ENCODE peak calls at places on chromosomes 11 and 22, in five cellular contexts. D is substantia nigra, S is right atrium auricular region, V is IMR-90, Y is caudate nucleus. I is an unnamed sample.
A peak's percentile ranks its signal among the peaks of the same experiment; 100 is the strongest.

GRCh38 chr11:20444537-20444936 is 57.0 kb downstream of the PRMT3 start:
- DNase-seq in V (no peak), Y (no peak), S (no peak), D (no peak), I (no peak)

GRCh38 chr22:32717337-32718240 is 83.9 kb upstream of the TIMP3 start:
- DNase-seq in Y (no peak), S (no peak), D (no peak), V (peak; percentile 84), I (no peak)

GRCh38 chr11:43928721-43929120 is 13.7 kb upstream of the C11orf96 start:
- DNase-seq in S (no peak), D (no peak), V (no peak), Y (no peak), I (no peak)

GRCh38 chr11:74086242-74086884 is 77.5 kb upstream of the UCP3 start:
- DNase-seq in Y (no peak), V (no peak), D (no peak), S (no peak), I (no peak)

GRCh38 chr11:131686836-131687235 is 316.4 kb downstream of the NTM start:
- DNase-seq in V (no peak), D (no peak), S (no peak), Y (no peak), I (no peak)

GRCh38 chr11:17314232-17314547 is 37.4 kb upstream of the NCR3LG1 start:
- DNase-seq in Y (no peak), S (no peak), D (no peak), V (peak; percentile 94), I (no peak)

GRCh38 chr11:120667281-120667680 is 155.7 kb downstream of the GRIK4 start:
- DNase-seq in Y (peak; percentile 65), V (no peak), D (no peak), S (no peak), I (no peak)

GRCh38 chr11:78417175-78417887 is at the start of gene GAB2:
- DNase-seq in V (no peak), D (peak; percentile 65), S (no peak), Y (no peak), I (no peak)

GRCh38 chr11:30107899-30108298 is 91.1 kb upstream of the KCNA4 start:
- DNase-seq in D (no peak), Y (peak; percentile 62), S (no peak), V (peak; percentile 62), I (no peak)

GRCh38 chr11:6405039-6405667 is 13.7 kb downstream of the APBB1 start:
- DNase-seq in D (no peak), Y (peak; percentile 90), V (no peak), S (no peak), I (no peak)

GRCh38 chr11:60849641-60850520 is 5.9 kb downstream of the PTGDR2 start:
- DNase-seq in S (no peak), D (no peak), Y (no peak), V (no peak), I (no peak)

GRCh38 chr11:60852639-60853468 is 2.9 kb downstream of the PTGDR2 start:
- DNase-seq in Y (no peak), D (no peak), S (no peak), V (no peak), I (no peak)

GRCh38 chr11:60853469-60853950 is 2.2 kb downstream of the PTGDR2 start:
- DNase-seq in V (no peak), S (no peak), Y (no peak), D (no peak), I (no peak)

GRCh38 chr11:60852060-60852638 is 3.6 kb downstream of the PTGDR2 start:
- DNase-seq in D (no peak), V (no peak), S (no peak), Y (no peak), I (no peak)

GRCh38 chr11:60851327-60852059 is 4.3 kb downstream of the PTGDR2 start:
- DNase-seq in Y (no peak), S (no peak), V (no peak), D (no peak), I (no peak)
- H3K27ac ChIP-seq in Y (no peak overlapping the region), S (no peak overlapping the region), V (no peak overlapping the region), D (no peak overlapping the region), I (no peak overlapping the region)

DNA sequence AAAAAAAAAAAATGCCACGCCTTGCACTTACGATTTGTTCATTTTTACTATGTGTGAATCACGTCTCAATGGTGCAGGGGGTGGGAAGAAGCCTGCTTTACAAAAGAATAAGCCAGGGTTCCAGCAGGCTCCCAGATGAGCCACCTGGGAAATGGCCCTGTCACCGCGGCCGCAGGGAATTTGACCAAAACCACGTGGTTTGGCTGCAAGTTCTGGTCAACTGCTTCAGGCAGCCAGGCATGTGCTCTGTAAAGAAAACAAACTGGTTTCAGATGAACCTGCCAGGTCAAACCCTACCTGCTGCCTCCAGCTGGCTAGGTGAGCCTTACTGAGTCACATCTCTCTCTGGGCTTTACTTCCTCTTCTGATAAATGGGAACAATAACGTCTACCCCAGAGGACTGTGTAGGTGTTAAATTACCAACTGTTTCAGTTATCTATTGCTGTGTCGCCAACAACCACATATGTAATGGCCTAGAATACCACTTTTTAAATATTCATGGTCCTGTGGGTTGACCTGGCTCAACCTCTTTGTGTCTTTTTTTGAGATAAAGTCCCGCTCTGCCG is 30.5 kb upstream of the GCAT start:
- DNase-seq in Y (no peak), S (no peak), V (peak; percentile 94), D (no peak), I (no peak)
- H3K27ac ChIP-seq in Y (no peak overlapping the region), S (no peak overlapping the region), V (peak overlapping the region; percentile 33), D (no peak overlapping the region), I (no peak overlapping the region)

DNA sequence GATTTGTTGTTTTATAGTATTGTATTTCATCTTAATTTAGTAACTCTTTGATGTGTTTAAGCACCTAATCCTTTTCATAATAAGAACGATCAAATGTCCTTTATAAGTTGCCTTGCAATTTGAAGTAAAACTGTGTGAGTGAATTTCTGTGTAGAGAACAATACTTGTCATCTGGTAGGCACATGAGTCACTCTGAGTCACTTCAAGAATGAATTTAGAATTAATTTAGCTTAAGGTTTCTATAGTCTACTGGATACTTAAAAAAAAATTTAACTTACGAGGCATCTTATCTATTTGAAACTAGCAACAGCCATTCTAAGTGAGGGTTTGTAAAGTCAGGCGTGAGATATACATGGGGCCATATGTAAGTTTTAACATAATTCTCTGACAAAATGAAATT is 85.0 kb downstream of the C22orf31 start:
- DNase-seq in Y (peak; percentile 24), V (peak; percentile 88), S (no peak), D (no peak), I (no peak)
- H3K27ac ChIP-seq in Y (peak overlapping the region; percentile 86), V (no peak overlapping the region), S (peak overlapping the region; percentile 47), D (no peak overlapping the region), I (no peak overlapping the region)

DNA sequence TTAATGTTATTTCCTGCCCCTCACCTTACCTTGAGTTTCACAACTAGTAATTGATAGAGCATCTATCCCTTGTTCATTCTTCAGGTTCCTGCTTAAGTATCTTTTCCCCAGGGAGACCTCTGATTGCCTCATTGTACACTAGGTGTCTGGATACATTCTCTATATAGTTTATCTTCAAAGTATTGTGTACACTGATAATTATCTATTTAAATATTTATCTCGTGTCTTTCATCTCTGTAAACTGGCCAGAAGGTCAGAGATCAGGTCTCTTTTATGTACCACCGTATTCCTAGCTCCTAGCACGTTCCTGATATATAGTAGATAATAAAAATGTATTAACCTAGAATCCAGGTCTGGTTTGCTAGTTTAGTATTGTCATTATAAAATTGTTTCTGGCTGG is 6.4 kb downstream of the TMEM126B start:
- DNase-seq in D (no peak), V (no peak), S (no peak), Y (no peak), I (no peak)
- H3K27ac ChIP-seq in D (no peak overlapping the region), V (no peak overlapping the region), S (no peak overlapping the region), Y (no peak overlapping the region), I (no peak overlapping the region)

GRCh38 chr11:128422576-128423370 is 164.6 kb downstream of the ETS1 start:
- DNase-seq in V (no peak), S (no peak), Y (no peak), D (no peak), I (no peak)

GRCh38 chr11:128420943-128421342 is 166.4 kb downstream of the ETS1 start:
- DNase-seq in V (peak; percentile 99), Y (no peak), S (no peak), D (no peak), I (no peak)

GRCh38 chr11:128421577-128421976 is 165.8 kb downstream of the ETS1 start:
- DNase-seq in Y (no peak), V (peak; percentile 92), D (no peak), S (no peak), I (no peak)

GRCh38 chr11:128424271-128424709 is 163.1 kb downstream of the ETS1 start:
- DNase-seq in Y (peak; percentile 10), D (no peak), S (peak; percentile 83), V (no peak), I (peak; percentile 85)

DNA sequence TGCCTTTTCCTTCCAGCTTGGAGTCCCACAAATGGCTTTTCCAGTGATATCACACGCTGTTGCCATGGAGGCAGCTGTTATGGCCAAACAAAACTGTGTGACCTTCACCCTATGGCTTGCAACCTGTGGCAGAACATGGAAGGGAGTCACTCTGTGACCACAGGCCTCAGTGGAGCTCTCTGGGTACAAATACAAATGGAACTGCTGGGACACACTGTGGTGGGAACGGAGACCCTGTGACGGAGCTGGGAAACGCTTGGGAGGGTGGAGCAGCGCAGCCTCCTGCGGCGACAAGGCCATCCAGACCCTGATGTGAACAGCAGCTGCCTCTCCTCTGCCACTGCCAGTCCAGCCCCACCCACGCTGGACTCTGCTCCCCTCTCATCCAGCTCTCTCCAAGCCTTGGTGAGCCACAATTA is 162.5 kb downstream of the ETS1 start:
- DNase-seq in S (peak; percentile 76), D (no peak), Y (no peak), V (peak; percentile 66), I (peak; percentile 83)
- H3K27ac ChIP-seq in S (peak overlapping the region; percentile 66), D (no peak overlapping the region), Y (no peak overlapping the region), V (no peak overlapping the region), I (no peak overlapping the region)

GRCh38 chr22:19991645-19992451 is 24.8 kb downstream of the ARVCF start:
- DNase-seq in S (no peak), D (no peak), V (no peak), Y (peak; percentile 22), I (peak; percentile 86)

GRCh38 chr22:19990188-19990587 is 26.4 kb downstream of the ARVCF start:
- DNase-seq in D (no peak), V (no peak), S (no peak), Y (no peak), I (no peak)

GRCh38 chr22:19990609-19991394 is 25.8 kb downstream of the ARVCF start:
- DNase-seq in S (no peak), Y (no peak), D (no peak), V (no peak), I (no peak)

GRCh38 chr22:19992481-19992911 is 24.1 kb downstream of the ARVCF start:
- DNase-seq in S (no peak), V (no peak), Y (no peak), D (no peak), I (peak; percentile 30)

DNA sequence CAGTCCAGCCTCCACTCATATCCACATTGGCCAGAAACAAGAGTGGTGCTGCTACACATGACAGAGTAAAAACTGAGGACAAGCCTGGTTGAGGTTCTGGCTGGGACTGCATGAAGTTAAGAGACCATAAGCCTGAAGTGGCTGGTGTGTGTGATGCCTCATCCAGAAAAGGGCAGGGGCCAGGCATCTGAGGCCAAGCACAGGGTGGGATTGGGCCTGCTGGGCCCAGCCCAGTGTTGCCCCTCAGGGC is 25.3 kb downstream of the ARVCF start:
- DNase-seq in D (no peak), S (no peak), Y (no peak), V (no peak), I (no peak)
- H3K27ac ChIP-seq in D (no peak overlapping the region), S (no peak overlapping the region), Y (peak overlapping the region; percentile 85), V (no peak overlapping the region), I (peak overlapping the region; percentile 10)

GRCh38 chr11:128717581-128717980 is 23.7 kb downstream of the FLI1 start:
- DNase-seq in V (no peak), S (no peak), Y (no peak), D (no peak), I (no peak)
- H3K27ac ChIP-seq in V (no peak overlapping the region), S (peak overlapping the region; percentile 76), Y (no peak overlapping the region), D (no peak overlapping the region), I (no peak overlapping the region)